ENCODE peak calls at places on chromosomes 5 and 9, in six cellular contexts. One of them, this sample, is unnamed.

GRCh38 chr5:144820285-144820684 is 649.6 kb downstream of the KCTD16 start:
- DNase-seq in epithelial cell of esophagus: no peak
- DNase-seq in right lobe of liver: no peak
- DNase-seq in tibial artery: no peak
- DNase-seq in bronchial epithelial cell: no peak
- DNase-seq in left ventricle myocardium inferior: no peak
- DNase-seq in this sample: no peak

GRCh38 chr5:173859315-173860038 is 28.7 kb upstream of the CPEB4 start:
- DNase-seq in epithelial cell of esophagus: peak; percentile 18
- DNase-seq in right lobe of liver: no peak
- DNase-seq in tibial artery: no peak
- DNase-seq in bronchial epithelial cell: no peak
- DNase-seq in left ventricle myocardium inferior: no peak
- DNase-seq in this sample: no peak

GRCh38 chr9:88604836-88605499 is 70.0 kb downstream of the NXNL2 start:
- DNase-seq in epithelial cell of esophagus: no peak
- DNase-seq in right lobe of liver: no peak
- DNase-seq in tibial artery: no peak
- DNase-seq in bronchial epithelial cell: no peak
- DNase-seq in left ventricle myocardium inferior: no peak
- DNase-seq in this sample: no peak

GRCh38 chr9:117706421-117707150 is 2.4 kb downstream of the TLR4 start:
- DNase-seq in epithelial cell of esophagus: no peak
- DNase-seq in right lobe of liver: no peak
- DNase-seq in tibial artery: no peak
- DNase-seq in bronchial epithelial cell: no peak
- DNase-seq in left ventricle myocardium inferior: no peak
- DNase-seq in this sample: no peak

GRCh38 chr5:58133631-58134296 is 326.1 kb downstream of the PLK2 start:
- DNase-seq in epithelial cell of esophagus: peak; percentile 77
- DNase-seq in right lobe of liver: no peak
- DNase-seq in tibial artery: no peak
- DNase-seq in bronchial epithelial cell: peak; percentile 83
- DNase-seq in left ventricle myocardium inferior: no peak
- DNase-seq in this sample: no peak

GRCh38 chr9:95506438-95506691 is 10.4 kb downstream of the PTCH1 start:
- DNase-seq in epithelial cell of esophagus: peak; percentile 37
- DNase-seq in right lobe of liver: no peak
- DNase-seq in tibial artery: no peak
- DNase-seq in bronchial epithelial cell: peak; percentile 21
- DNase-seq in left ventricle myocardium inferior: peak; percentile 49
- DNase-seq in this sample: no peak

GRCh38 chr5:41924526-41924871 is 582 bp upstream of the FBXO4 start:
- DNase-seq in epithelial cell of esophagus: no peak
- DNase-seq in right lobe of liver: no peak
- DNase-seq in tibial artery: no peak
- DNase-seq in bronchial epithelial cell: no peak
- DNase-seq in left ventricle myocardium inferior: no peak
- DNase-seq in this sample: no peak

GRCh38 chr9:124012368-124013262 is 1.0 kb downstream of the LHX2 start:
- DNase-seq in epithelial cell of esophagus: no peak
- DNase-seq in right lobe of liver: peak; percentile 25
- DNase-seq in tibial artery: no peak
- DNase-seq in bronchial epithelial cell: no peak
- DNase-seq in left ventricle myocardium inferior: no peak
- DNase-seq in this sample: no peak

GRCh38 chr5:79200573-79201183 is 35.3 kb upstream of the JMY start:
- DNase-seq in epithelial cell of esophagus: no peak
- DNase-seq in right lobe of liver: no peak
- DNase-seq in tibial artery: no peak
- DNase-seq in bronchial epithelial cell: no peak
- DNase-seq in left ventricle myocardium inferior: no peak
- DNase-seq in this sample: no peak

GRCh38 chr5:61468483-61468865 is 136.4 kb downstream of the ZSWIM6 start:
- DNase-seq in epithelial cell of esophagus: no peak
- DNase-seq in right lobe of liver: no peak
- DNase-seq in tibial artery: no peak
- DNase-seq in bronchial epithelial cell: no peak
- DNase-seq in left ventricle myocardium inferior: no peak
- DNase-seq in this sample: no peak
- TF ChIP-seq CTCF in epithelial cell of esophagus: no peak
- TF ChIP-seq CTCF in right lobe of liver: no peak
- TF ChIP-seq CTCF in tibial artery: no peak
- TF ChIP-seq CTCF in bronchial epithelial cell: no peak
- TF ChIP-seq CTCF in left ventricle myocardium inferior: no peak
- TF ChIP-seq CTCF in this sample: no peak

GRCh38 chr5:54852007-54852406 is 133.4 kb downstream of the ESM1 start:
- DNase-seq in epithelial cell of esophagus: no peak
- DNase-seq in right lobe of liver: no peak
- DNase-seq in tibial artery: no peak
- DNase-seq in bronchial epithelial cell: no peak
- DNase-seq in left ventricle myocardium inferior: no peak
- DNase-seq in this sample: no peak
- TF ChIP-seq CTCF in epithelial cell of esophagus: no peak
- TF ChIP-seq CTCF in right lobe of liver: no peak
- TF ChIP-seq CTCF in tibial artery: no peak
- TF ChIP-seq CTCF in bronchial epithelial cell: no peak
- TF ChIP-seq CTCF in left ventricle myocardium inferior: no peak
- TF ChIP-seq CTCF in this sample: no peak

GRCh38 chr9:27353405-27354229 is 56.7 kb upstream of the EQTN start:
- DNase-seq in epithelial cell of esophagus: peak; percentile 10
- DNase-seq in right lobe of liver: no peak
- DNase-seq in tibial artery: peak; percentile 48
- DNase-seq in bronchial epithelial cell: no peak
- DNase-seq in left ventricle myocardium inferior: no peak
- DNase-seq in this sample: no peak
- TF ChIP-seq CTCF in epithelial cell of esophagus: peak; percentile 10
- TF ChIP-seq CTCF in right lobe of liver: no peak
- TF ChIP-seq CTCF in tibial artery: peak; percentile 36
- TF ChIP-seq CTCF in bronchial epithelial cell: no peak
- TF ChIP-seq CTCF in left ventricle myocardium inferior: no peak
- TF ChIP-seq CTCF in this sample: no peak

DNA sequence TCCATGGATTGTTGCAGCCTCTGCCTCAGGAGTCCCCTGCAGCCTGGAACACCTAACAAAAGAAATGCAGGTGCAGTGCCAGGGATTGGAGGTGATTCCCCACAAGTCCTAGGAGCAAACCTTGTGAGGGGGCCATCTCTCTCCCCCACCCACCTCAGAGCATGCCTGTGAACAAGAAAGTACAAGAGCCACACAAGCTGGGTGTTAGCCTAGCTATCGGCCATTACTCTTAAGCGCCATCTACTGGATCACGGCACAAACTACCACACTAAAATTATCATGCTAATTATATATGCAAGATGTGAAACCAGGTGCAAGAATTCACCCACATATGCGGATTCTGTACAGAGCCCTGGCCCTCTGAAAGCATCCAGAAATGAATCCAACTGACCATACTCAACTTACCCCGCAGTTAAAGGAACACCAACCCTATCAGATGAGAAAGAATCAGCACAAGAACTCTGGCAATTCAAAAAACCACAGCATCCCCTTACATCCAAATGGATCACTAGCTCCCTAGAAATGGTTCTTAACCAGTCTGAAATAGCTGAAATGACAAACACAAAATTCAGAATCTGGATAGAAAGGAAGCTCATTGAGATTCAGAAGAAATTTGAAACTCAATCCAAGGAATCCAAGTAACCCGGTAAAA is 16.5 kb upstream of the PRSS3 start:
- DNase-seq in epithelial cell of esophagus: peak; percentile 77
- DNase-seq in right lobe of liver: no peak
- DNase-seq in tibial artery: peak; percentile 28
- DNase-seq in bronchial epithelial cell: peak; percentile 70
- DNase-seq in left ventricle myocardium inferior: no peak
- DNase-seq in this sample: no peak
- TF ChIP-seq CTCF in epithelial cell of esophagus: peak; percentile 91
- TF ChIP-seq CTCF in right lobe of liver: peak; percentile 74
- TF ChIP-seq CTCF in tibial artery: peak; percentile 67
- TF ChIP-seq CTCF in bronchial epithelial cell: peak; percentile 80
- TF ChIP-seq CTCF in left ventricle myocardium inferior: peak; percentile 78
- TF ChIP-seq CTCF in this sample: peak; percentile 76

GRCh38 chr5:16679863-16680262 is 63.1 kb upstream of the RETREG1 start:
- DNase-seq in epithelial cell of esophagus: no peak
- DNase-seq in right lobe of liver: no peak
- DNase-seq in tibial artery: no peak
- DNase-seq in bronchial epithelial cell: no peak
- DNase-seq in left ventricle myocardium inferior: no peak
- DNase-seq in this sample: no peak
- TF ChIP-seq CTCF in epithelial cell of esophagus: no peak
- TF ChIP-seq CTCF in right lobe of liver: no peak
- TF ChIP-seq CTCF in tibial artery: no peak
- TF ChIP-seq CTCF in bronchial epithelial cell: no peak
- TF ChIP-seq CTCF in left ventricle myocardium inferior: no peak
- TF ChIP-seq CTCF in this sample: no peak

GRCh38 chr5:106956901-106957300 is 713.8 kb downstream of the EFNA5 start:
- DNase-seq in epithelial cell of esophagus: no peak
- DNase-seq in right lobe of liver: no peak
- DNase-seq in tibial artery: no peak
- DNase-seq in bronchial epithelial cell: no peak
- DNase-seq in left ventricle myocardium inferior: no peak
- DNase-seq in this sample: no peak

GRCh38 chr5:106957336-106957735 is 713.4 kb downstream of the EFNA5 start:
- DNase-seq in epithelial cell of esophagus: no peak
- DNase-seq in right lobe of liver: no peak
- DNase-seq in tibial artery: no peak
- DNase-seq in bronchial epithelial cell: no peak
- DNase-seq in left ventricle myocardium inferior: no peak
- DNase-seq in this sample: no peak

GRCh38 chr5:106959447-106959846 is 711.3 kb downstream of the EFNA5 start:
- DNase-seq in epithelial cell of esophagus: no peak
- DNase-seq in right lobe of liver: no peak
- DNase-seq in tibial artery: no peak
- DNase-seq in bronchial epithelial cell: peak; percentile 29
- DNase-seq in left ventricle myocardium inferior: no peak
- DNase-seq in this sample: no peak

GRCh38 chr5:106956187-106956586 is 714.5 kb downstream of the EFNA5 start:
- DNase-seq in epithelial cell of esophagus: no peak
- DNase-seq in right lobe of liver: no peak
- DNase-seq in tibial artery: no peak
- DNase-seq in bronchial epithelial cell: no peak
- DNase-seq in left ventricle myocardium inferior: no peak
- DNase-seq in this sample: no peak
- TF ChIP-seq CTCF in epithelial cell of esophagus: no peak
- TF ChIP-seq CTCF in right lobe of liver: no peak
- TF ChIP-seq CTCF in tibial artery: no peak
- TF ChIP-seq CTCF in bronchial epithelial cell: no peak
- TF ChIP-seq CTCF in left ventricle myocardium inferior: no peak
- TF ChIP-seq CTCF in this sample: no peak

GRCh38 chr5:124725040-124725434 is 21.4 kb downstream of the ZNF608 start:
- DNase-seq in epithelial cell of esophagus: no peak
- DNase-seq in right lobe of liver: no peak
- DNase-seq in tibial artery: no peak
- DNase-seq in bronchial epithelial cell: no peak
- DNase-seq in left ventricle myocardium inferior: no peak
- DNase-seq in this sample: no peak
- TF ChIP-seq CTCF in epithelial cell of esophagus: no peak
- TF ChIP-seq CTCF in right lobe of liver: no peak
- TF ChIP-seq CTCF in tibial artery: no peak
- TF ChIP-seq CTCF in bronchial epithelial cell: no peak
- TF ChIP-seq CTCF in left ventricle myocardium inferior: no peak
- TF ChIP-seq CTCF in this sample: no peak

DNA sequence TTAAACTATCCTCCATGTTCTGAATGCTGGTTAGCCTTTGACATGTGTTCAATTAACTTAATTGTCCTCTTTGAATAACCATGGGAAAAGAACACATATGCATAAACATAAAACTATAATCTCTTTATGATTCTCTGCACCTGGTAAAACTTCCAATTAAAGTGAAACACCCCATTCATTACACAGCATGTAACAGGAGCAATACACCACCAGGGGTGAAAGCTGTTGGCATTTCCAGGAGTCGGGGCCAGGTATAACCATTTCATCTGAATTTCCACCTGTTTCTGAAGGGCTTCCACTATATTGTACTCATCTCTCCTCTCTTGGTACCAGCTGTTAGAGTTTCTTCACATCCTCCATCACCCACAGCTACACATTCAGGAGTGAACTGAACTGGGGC is 303.8 kb downstream of the EDIL3 start:
- DNase-seq in epithelial cell of esophagus: no peak
- DNase-seq in right lobe of liver: no peak
- DNase-seq in tibial artery: no peak
- DNase-seq in bronchial epithelial cell: no peak
- DNase-seq in left ventricle myocardium inferior: no peak
- DNase-seq in this sample: no peak
- TF ChIP-seq CTCF in epithelial cell of esophagus: no peak
- TF ChIP-seq CTCF in right lobe of liver: no peak
- TF ChIP-seq CTCF in tibial artery: no peak
- TF ChIP-seq CTCF in bronchial epithelial cell: no peak
- TF ChIP-seq CTCF in left ventricle myocardium inferior: no peak
- TF ChIP-seq CTCF in this sample: no peak

DNA sequence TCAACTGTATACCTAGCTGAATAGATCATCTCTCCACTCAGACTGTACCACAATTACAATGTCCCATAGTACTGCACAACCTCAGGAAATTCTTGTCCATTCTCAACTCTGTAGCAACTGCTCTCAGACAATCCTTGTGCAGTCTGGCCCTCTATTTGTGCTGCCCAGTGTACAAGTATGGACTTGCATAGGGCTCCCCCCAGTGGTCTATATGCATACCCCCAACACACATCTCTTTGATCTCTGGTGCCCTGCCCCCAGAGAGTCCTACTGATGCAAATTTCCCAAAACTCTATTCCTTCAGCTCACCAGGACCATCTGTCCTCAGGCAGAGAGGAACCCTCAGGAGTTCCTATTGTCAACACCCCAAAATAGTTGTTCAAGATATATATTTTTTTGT is 205.3 kb downstream of the SLCO4C1 start:
- DNase-seq in epithelial cell of esophagus: peak; percentile 1
- DNase-seq in right lobe of liver: no peak
- DNase-seq in tibial artery: no peak
- DNase-seq in bronchial epithelial cell: no peak
- DNase-seq in left ventricle myocardium inferior: no peak
- DNase-seq in this sample: no peak
- TF ChIP-seq CTCF in epithelial cell of esophagus: peak; percentile 13
- TF ChIP-seq CTCF in right lobe of liver: no peak
- TF ChIP-seq CTCF in tibial artery: no peak
- TF ChIP-seq CTCF in bronchial epithelial cell: no peak
- TF ChIP-seq CTCF in left ventricle myocardium inferior: no peak
- TF ChIP-seq CTCF in this sample: no peak

GRCh38 chr5:23840083-23840482 is 332.7 kb downstream of the PRDM9 start:
- DNase-seq in epithelial cell of esophagus: peak; percentile 12
- DNase-seq in right lobe of liver: no peak
- DNase-seq in tibial artery: no peak
- DNase-seq in bronchial epithelial cell: peak; percentile 3
- DNase-seq in left ventricle myocardium inferior: no peak
- DNase-seq in this sample: no peak
- TF ChIP-seq CTCF in epithelial cell of esophagus: no peak
- TF ChIP-seq CTCF in right lobe of liver: no peak
- TF ChIP-seq CTCF in tibial artery: no peak
- TF ChIP-seq CTCF in bronchial epithelial cell: no peak
- TF ChIP-seq CTCF in left ventricle myocardium inferior: no peak
- TF ChIP-seq CTCF in this sample: no peak

This sample was measured in heart left ventricle.